ENCODE peak calls at places on chromosomes 6 and 20, in seven cellular contexts. J is endodermal cell, L is body of pancreas, T is A549, E is SK-N-SH, C is colonic mucosa, V is astrocyte. O is an unnamed sample. For H3K4me1, the result is how much of the 10 kb centered on the place peaks cover.

GRCh38 chr6:169904051-169904922 is 152.9 kb downstream of the ERMARD start:
- DNase-seq in C (no peak), J (no peak), E (no peak), T (no peak), L (no peak), V (no peak), O (no peak)

GRCh38 chr6:3737149-3737830 is 14.2 kb downstream of the PXDC1 start:
- DNase-seq in L (no peak), V (no peak), T (no peak), E (no peak), J (no peak), C (no peak), O (no peak)

GRCh38 chr20:1874534-1875168 is 20.6 kb upstream of the SIRPA start:
- DNase-seq in V (peak), C (peak), L (no peak), E (no peak), J (no peak), T (no peak), O (peak)

GRCh38 chr6:14758421-14759043 is 487.3 kb upstream of the JARID2 start:
- DNase-seq in L (peak), C (peak), T (no peak), E (no peak), J (no peak), V (peak), O (peak)

GRCh38 chr6:75376347-75377024 is 91.9 kb upstream of the TMEM30A start:
- DNase-seq in C (no peak), V (peak), L (no peak), J (no peak), E (no peak), T (peak), O (no peak)

GRCh38 chr6:122286512-122286911 is 112.9 kb upstream of the HSF2 start:
- DNase-seq in V (no peak), L (no peak), C (no peak), T (no peak), J (no peak), E (no peak), O (no peak)

GRCh38 chr6:42224222-42225042 is 6.8 kb upstream of the MRPS10 start:
- DNase-seq in E (no peak), V (peak), L (no peak), J (no peak), T (peak), C (no peak), O (no peak)

GRCh38 chr6:82589509-82590206 is 226.0 kb downstream of the TPBG start:
- DNase-seq in T (peak), L (no peak), J (peak), V (peak), C (no peak), E (peak), O (no peak)

GRCh38 chr6:108343894-108344293 is 49.0 kb downstream of the AFG1L start:
- DNase-seq in C (no peak), T (no peak), J (no peak), V (no peak), E (no peak), L (no peak), O (no peak)

GRCh38 chr6:14601490-14601889 is 483.9 kb downstream of the CD83 start:
- DNase-seq in T (no peak), J (no peak), C (no peak), V (no peak), E (peak), L (peak), O (peak)

GRCh38 chr6:145142958-145143357 is 592.4 kb downstream of the EPM2A start:
- DNase-seq in J (no peak), C (no peak), V (no peak), E (no peak), T (no peak), L (no peak), O (no peak)

GRCh38 chr6:30842754-30843610 is 41.3 kb upstream of the DDR1 start:
- DNase-seq in C (no peak), V (no peak), T (no peak), J (no peak), L (no peak), E (no peak), O (no peak)

GRCh38 chr6:72857791-72858190 is 235.9 kb downstream of the KCNQ5 start:
- DNase-seq in C (no peak), J (no peak), T (no peak), L (no peak), V (peak), E (no peak), O (no peak)

GRCh38 chr6:75802366-75802765 is 53.3 kb downstream of the MYO6 start:
- DNase-seq in L (no peak), C (no peak), V (peak), J (no peak), T (no peak), E (no peak), O (no peak)

GRCh38 chr6:25042599-25042936 is 106.8 kb upstream of the RIPOR2 start:
- DNase-seq in V (no peak), T (no peak), J (no peak), L (no peak), E (no peak), C (no peak), O (no peak)

GRCh38 chr6:150729188-150729748 is 129.6 kb downstream of the PLEKHG1 start:
- DNase-seq in E (no peak), J (no peak), T (no peak), C (no peak), V (no peak), L (no peak), O (no peak)

GRCh38 chr6:31533455-31533841 is 4.7 kb downstream of the MCCD1 start:
- DNase-seq in T (no peak), C (no peak), J (no peak), V (no peak), L (no peak), E (no peak), O (no peak)

GRCh38 chr6:139981810-139982550 is 607.5 kb upstream of the CITED2 start:
- DNase-seq in L (no peak), T (no peak), C (peak), V (peak), E (no peak), J (peak), O (no peak)

GRCh38 chr20:58829531-58829941 is 21.2 kb downstream of the GNAS-AS1 start:
- DNase-seq in E (no peak), J (no peak), L (no peak), T (no peak), V (peak), C (no peak), O (no peak)

GRCh38 chr6:91860951-91861350 is 1274.1 kb upstream of the MAP3K7 start:
- DNase-seq in V (peak), C (no peak), E (no peak), J (no peak), L (no peak), T (no peak), O (no peak)

GRCh38 chr6:30875244-30876038 is 8.9 kb upstream of the DDR1 start:
- DNase-seq in C (no peak), J (peak), T (no peak), L (no peak), V (no peak), E (no peak), O (no peak)

GRCh38 chr6:128696651-128697391 is 176.4 kb upstream of the PTPRK start:
- DNase-seq in V (peak), L (no peak), C (no peak), T (peak), E (peak), J (no peak), O (no peak)

GRCh38 chr6:143107440-143107839 is 46.8 kb downstream of the AIG1 start:
- DNase-seq in V (no peak), E (no peak), J (no peak), C (no peak), L (no peak), T (no peak), O (no peak)

GRCh38 chr6:88626460-88626859 is 337.0 kb downstream of the RNGTT start:
- DNase-seq in L (no peak), E (no peak), C (no peak), T (no peak), J (no peak), V (peak), O (no peak)

GRCh38 chr6:69090132-69090531 is 455.1 kb downstream of the ADGRB3 start:
- DNase-seq in J (no peak), E (no peak), T (no peak), L (no peak), C (no peak), V (peak), O (no peak)

GRCh38 chr6:12941422-12941821 is 224.9 kb downstream of the PHACTR1 start:
- DNase-seq in T (no peak), V (peak), C (no peak), L (no peak), J (no peak), E (no peak), O (no peak)

DNA sequence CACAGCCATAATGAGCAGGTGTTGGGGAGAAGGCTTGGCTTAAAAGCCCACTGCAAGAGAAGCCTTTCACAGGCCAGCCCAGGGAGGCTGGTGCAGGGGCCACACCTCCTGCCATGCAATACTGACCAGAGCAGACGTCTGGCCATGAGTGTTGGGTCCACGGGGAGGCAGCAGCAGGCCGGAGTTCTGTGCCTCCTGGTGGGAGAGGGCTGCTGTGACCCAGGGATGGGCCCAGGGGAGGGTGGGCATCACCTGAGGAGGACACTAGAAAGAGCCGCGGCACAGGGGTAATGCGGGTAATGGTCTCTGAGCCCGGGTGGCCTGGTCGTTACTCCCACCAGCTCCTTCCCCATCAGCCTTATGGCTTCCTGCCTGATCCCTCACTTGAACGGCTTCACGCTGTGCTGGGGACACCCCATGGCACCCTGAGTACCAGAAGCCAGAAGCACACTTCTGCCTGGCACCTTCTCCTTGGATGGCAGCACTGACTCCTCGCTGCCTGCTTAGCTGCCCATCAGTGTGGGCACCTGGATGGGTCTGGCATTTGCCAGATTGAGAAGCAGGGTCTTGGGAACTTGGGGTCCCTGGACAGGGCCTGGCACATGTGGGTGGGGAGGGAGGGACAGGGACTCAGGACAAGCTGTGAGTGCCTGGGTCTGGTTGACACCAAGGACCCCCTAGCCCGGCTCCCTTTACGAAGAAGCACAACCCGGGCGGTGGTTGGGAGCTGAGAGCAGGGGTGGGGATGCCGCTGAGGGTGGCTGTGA is 108.8 kb downstream of the ASXL1 start:
- DNase-seq in E (no peak), V (no peak), C (no peak), L (no peak), T (no peak), J (no peak), O (no peak)
- H3K4me1 ChIP-seq in E (under half), V (half or more), C (half or more), L (half or more), T (half or more), J (under half), O (half or more)

DNA sequence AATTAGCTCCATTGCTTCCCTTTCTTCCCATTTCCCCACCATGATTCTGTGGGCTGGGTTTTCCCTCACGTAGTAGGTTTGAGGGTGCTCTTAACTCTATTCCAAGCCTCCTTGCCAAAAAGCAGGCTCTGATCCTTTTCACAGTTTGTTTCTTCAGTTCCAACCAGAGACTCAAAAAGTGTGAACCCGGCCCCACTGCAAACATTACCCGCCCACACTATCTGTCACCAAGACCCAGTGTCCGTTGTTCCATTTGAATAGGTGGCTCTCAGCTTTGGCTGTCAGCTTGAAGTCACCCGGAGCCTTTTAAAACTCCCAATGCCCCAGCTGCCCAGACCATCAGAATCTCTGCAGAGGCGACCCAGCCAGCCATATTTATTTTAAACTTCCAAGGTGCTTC is 11.8 kb upstream of the NAA20 start:
- DNase-seq in T (no peak), C (no peak), L (no peak), V (no peak), E (no peak), J (no peak), O (no peak)
- H3K4me1 ChIP-seq in T (under half), C (under half), L (half or more), V (under half), E (under half), J (under half), O (under half)

GRCh38 chr20:50304501-50304856 is 113.8 kb downstream of the CEBPB start:
- DNase-seq in V (peak), T (no peak), E (peak), L (no peak), J (peak), C (peak), O (no peak)
- H3K4me1 ChIP-seq in V (under half), T (half or more), E (under half), L (under half), J (under half), C (under half), O (half or more)

GRCh38 chr20:41575412-41575811 is 42.8 kb downstream of the CHD6 start:
- DNase-seq in C (no peak), L (no peak), J (no peak), V (no peak), E (no peak), T (no peak), O (no peak)
- H3K4me1 ChIP-seq in C (under half), L (under half), J (under half), V (under half), E (under half), T (under half), O (under half)

GRCh38 chr6:37130704-37131103 is 39.2 kb upstream of the PIM1 start:
- DNase-seq in E (no peak), V (peak), J (no peak), C (peak), T (no peak), L (no peak), O (peak)
- H3K4me1 ChIP-seq in E (under half), V (half or more), J (under half), C (under half), T (half or more), L (under half), O (under half)

DNA sequence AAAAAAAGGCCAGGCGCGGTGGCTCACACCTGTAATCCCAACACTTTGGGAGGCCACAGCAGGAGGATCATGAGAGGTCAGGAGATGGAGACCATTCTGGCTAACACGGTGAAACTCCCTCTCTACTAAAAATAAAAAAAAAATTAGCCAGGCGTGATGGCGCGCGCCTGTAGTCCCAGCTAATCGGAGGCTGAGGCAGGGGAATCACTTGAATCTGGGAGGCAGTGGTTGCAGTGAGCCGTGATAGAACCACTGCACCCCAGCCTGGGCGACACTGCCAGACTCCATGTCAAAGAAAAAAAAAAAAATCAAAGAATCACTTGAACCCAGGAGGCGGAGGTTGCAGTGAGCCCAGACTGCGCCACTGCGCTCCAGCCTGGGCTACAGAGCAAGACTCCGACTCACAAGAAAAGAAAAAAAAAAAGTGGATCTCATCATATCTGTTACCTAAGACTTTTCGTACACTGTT is 4.2 kb downstream of the RBM39 start:
- DNase-seq in J (peak), E (no peak), V (no peak), C (no peak), L (no peak), T (no peak), O (no peak)
- H3K4me1 ChIP-seq in J (under half), E (under half), V (under half), C (under half), L (half or more), T (half or more), O (half or more)

O was measured in stomach.